ENCODE peak calls at places on chromosomes 6 and 20, in nine cellular contexts. X is astrocyte, Z is AG09309, W is lower lobe of right lung, V is GM06990, K is kidney epithelial cell, I is cardiac muscle cell, N is cardiac fibroblast, F is HFF-Myc. J is an unnamed sample.

GRCh38 chr6:149934249-149935156 is 7.3 kb upstream of the ULBP2 start:
- DNase-seq in K (peak), V (no peak), W (no peak), F (peak), X (peak), Z (peak), N (peak), I (peak), J (no peak)

GRCh38 chr6:156563710-156564109 is 213.5 kb upstream of the ARID1B start:
- DNase-seq in W (no peak), V (no peak), F (no peak), I (peak), X (no peak), K (no peak), Z (no peak), N (no peak), J (no peak)

GRCh38 chr6:112163295-112164257 is 76.2 kb downstream of the FAM229B start:
- DNase-seq in V (peak), Z (no peak), I (peak), X (no peak), F (no peak), K (no peak), N (peak), W (peak), J (no peak)

GRCh38 chr6:166494101-166494441 is 92.4 kb downstream of the RAMACL start:
- DNase-seq in V (no peak), F (no peak), I (no peak), X (no peak), K (no peak), W (no peak), N (no peak), Z (no peak), J (no peak)

GRCh38 chr6:22145823-22146379 is 150.9 kb downstream of the PRL start:
- DNase-seq in W (no peak), I (peak), N (peak), K (peak), F (peak), X (peak), V (no peak), Z (peak), J (peak)

GRCh38 chr20:33796263-33796906 is 14.8 kb upstream of the CHMP4B start:
- DNase-seq in N (no peak), V (no peak), F (no peak), X (no peak), K (no peak), Z (no peak), W (peak), I (no peak), J (no peak)

GRCh38 chr6:21820442-21820841 is 226.9 kb downstream of the SOX4 start:
- DNase-seq in F (no peak), X (no peak), V (no peak), I (no peak), W (no peak), K (no peak), Z (no peak), N (no peak), J (no peak)

GRCh38 chr6:128062882-128063603 is 162.2 kb upstream of the THEMIS start:
- DNase-seq in X (peak), I (no peak), W (no peak), F (no peak), Z (no peak), V (no peak), K (no peak), N (no peak), J (no peak)

GRCh38 chr6:85574932-85575598 is 18.6 kb downstream of the SNX14 start:
- DNase-seq in I (no peak), N (no peak), F (peak), X (peak), V (no peak), Z (no peak), W (no peak), K (peak), J (peak)

GRCh38 chr20:10728873-10729670 is 55.3 kb upstream of the JAG1 start:
- DNase-seq in N (peak), I (no peak), K (no peak), Z (no peak), X (peak), V (no peak), F (no peak), W (no peak), J (no peak)

GRCh38 chr20:35273449-35274171 is 4.3 kb downstream of the MMP24OS start:
- DNase-seq in F (no peak), N (peak), X (no peak), K (no peak), I (no peak), V (no peak), Z (no peak), W (no peak), J (no peak)

GRCh38 chr20:51376121-51376520 is 166.4 kb downstream of the NFATC2 start:
- DNase-seq in F (no peak), I (no peak), K (no peak), X (no peak), V (no peak), W (no peak), Z (no peak), N (no peak), J (no peak)

GRCh38 chr6:151018035-151018434 is 152.5 kb downstream of the MTHFD1L start:
- DNase-seq in Z (no peak), N (no peak), F (no peak), K (peak), V (no peak), W (no peak), I (no peak), X (peak), J (no peak)

GRCh38 chr6:11755725-11756124 is 22.9 kb downstream of the ADTRP start:
- DNase-seq in K (no peak), V (no peak), Z (no peak), X (no peak), I (no peak), N (no peak), F (no peak), W (no peak), J (no peak)

GRCh38 chr20:14959506-14960493 is 622.4 kb upstream of the FLRT3 start:
- DNase-seq in I (no peak), V (no peak), X (no peak), F (no peak), K (no peak), W (no peak), Z (no peak), N (peak), J (no peak)

GRCh38 chr20:36147707-36148106 is 6.8 kb upstream of the EPB41L1 start:
- DNase-seq in V (no peak), F (no peak), I (no peak), Z (peak), X (peak), N (peak), W (no peak), K (no peak), J (peak)

GRCh38 chr6:149129401-149130077 is 188.0 kb upstream of the TAB2 start:
- DNase-seq in K (peak), W (no peak), V (no peak), I (no peak), F (peak), X (peak), Z (peak), N (peak), J (peak)

GRCh38 chr6:75568100-75568499 is 33.6 kb upstream of the SENP6 start:
- DNase-seq in N (no peak), K (no peak), W (no peak), Z (no peak), V (no peak), F (no peak), I (no peak), X (no peak), J (no peak)

GRCh38 chr20:44448753-44449546 is 26.7 kb upstream of the TTPAL start:
- DNase-seq in X (no peak), W (no peak), F (no peak), K (no peak), N (no peak), V (peak), Z (no peak), I (no peak), J (no peak)

GRCh38 chr20:24952376-24953203 is 3.5 kb downstream of the CST7 start:
- DNase-seq in X (no peak), V (no peak), I (no peak), K (no peak), Z (no peak), N (no peak), F (no peak), W (no peak), J (no peak)

GRCh38 chr20:24950128-24950835 is 1.2 kb downstream of the CST7 start:
- DNase-seq in W (no peak), X (no peak), F (no peak), I (no peak), Z (no peak), K (no peak), V (no peak), N (no peak), J (no peak)

GRCh38 chr20:24953204-24953565 is 4.1 kb downstream of the CST7 start:
- DNase-seq in V (no peak), K (no peak), I (no peak), W (no peak), X (no peak), N (no peak), Z (no peak), F (no peak), J (no peak)

GRCh38 chr20:24950836-24951525 is 1.9 kb downstream of the CST7 start:
- DNase-seq in F (no peak), Z (no peak), V (no peak), W (no peak), N (no peak), K (no peak), I (no peak), X (no peak), J (no peak)

DNA sequence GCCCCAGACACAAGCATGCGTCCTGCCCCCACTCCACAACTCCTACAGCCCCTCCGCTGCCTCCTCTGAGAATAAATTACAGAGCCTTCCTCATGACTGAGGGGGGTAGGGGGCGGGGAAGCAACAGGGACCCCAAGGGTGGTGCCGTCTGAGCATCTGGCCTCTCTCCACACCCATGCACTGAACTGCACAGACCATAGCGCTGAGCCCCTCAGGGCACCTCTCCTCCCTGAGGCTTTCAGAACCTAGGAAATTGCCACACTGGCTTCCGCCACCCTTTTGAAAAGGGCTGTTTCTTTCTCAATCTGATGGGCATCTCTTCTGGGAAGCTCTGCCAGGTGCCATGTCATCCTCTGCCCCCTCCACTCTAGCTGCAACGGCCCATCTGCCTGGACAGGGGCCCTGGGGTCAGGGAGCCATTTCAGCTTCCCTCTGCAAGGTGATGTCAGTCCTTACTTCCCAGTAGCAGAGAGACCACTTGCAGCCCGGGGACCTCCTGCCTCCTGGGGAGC is 2.5 kb downstream of the CST7 start:
- DNase-seq in W (no peak), F (no peak), V (no peak), X (no peak), K (no peak), I (no peak), Z (no peak), N (no peak), J (no peak)
- H3K4me3 ChIP-seq in W (peak), F (no peak), V (no peak), X (no peak), K (no peak), I (no peak), Z (no peak), N (no peak), J (no peak)

GRCh38 chr6:142463988-142464387 is 162.2 kb downstream of the ADGRG6 start:
- DNase-seq in K (no peak), V (no peak), I (no peak), Z (no peak), F (no peak), X (no peak), N (no peak), W (no peak), J (no peak)

GRCh38 chr6:142459267-142459666 is 157.5 kb downstream of the ADGRG6 start:
- DNase-seq in X (peak), I (no peak), K (no peak), V (no peak), Z (no peak), F (peak), W (no peak), N (no peak), J (no peak)

GRCh38 chr6:142458857-142459256 is 157.1 kb downstream of the ADGRG6 start:
- DNase-seq in F (no peak), I (no peak), W (no peak), K (no peak), X (no peak), N (no peak), V (no peak), Z (no peak), J (no peak)

GRCh38 chr6:142457638-142458406 is 156.0 kb downstream of the ADGRG6 start:
- DNase-seq in Z (no peak), I (no peak), V (no peak), K (no peak), N (no peak), W (no peak), F (no peak), X (no peak), J (no peak)

GRCh38 chr6:142462260-142462659 is 160.5 kb downstream of the ADGRG6 start:
- DNase-seq in X (no peak), F (no peak), K (no peak), V (no peak), N (no peak), I (no peak), W (no peak), Z (no peak), J (no peak)
- TF ChIP-seq CTCF in X (no peak), F (peak), K (no peak), V (peak), N (peak), I (peak), W (no peak), Z (peak), J (no peak)

GRCh38 chr20:19885981-19886665 is 128.1 kb downstream of the RIN2 start:
- DNase-seq in X (peak), V (no peak), K (no peak), I (peak), F (peak), W (peak), Z (no peak), N (peak), J (no peak)

GRCh38 chr20:19887566-19888268 is 129.4 kb upstream of the NAA20 start:
- DNase-seq in I (no peak), X (peak), K (no peak), W (no peak), F (no peak), N (no peak), V (no peak), Z (no peak), J (no peak)

GRCh38 chr20:19886666-19887288 is 128.7 kb downstream of the RIN2 start:
- DNase-seq in W (no peak), Z (no peak), K (no peak), I (peak), N (peak), V (no peak), F (no peak), X (no peak), J (no peak)

GRCh38 chr20:19889011-19889953 is 127.9 kb upstream of the NAA20 start:
- DNase-seq in V (no peak), Z (peak), W (no peak), I (no peak), N (peak), K (peak), F (peak), X (peak), J (peak)

DNA sequence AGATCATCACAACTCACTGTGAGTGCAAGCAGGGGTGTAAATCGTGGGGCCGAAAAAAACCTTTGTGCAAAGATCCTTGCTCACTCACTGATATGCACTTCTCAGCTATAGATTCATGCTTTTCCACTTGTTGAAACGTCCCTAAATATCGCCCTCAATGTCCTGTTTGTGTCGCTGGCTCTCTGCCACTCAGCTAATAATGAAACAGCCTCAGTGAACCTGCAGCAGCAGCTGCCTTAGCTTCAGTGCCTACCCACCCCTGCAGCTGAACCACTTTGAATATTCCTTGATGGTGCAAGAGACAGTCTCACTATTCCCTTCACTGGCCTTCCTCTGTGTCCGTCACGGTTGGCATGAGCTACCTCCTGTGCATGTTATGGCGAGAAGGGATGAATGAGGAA is 128.9 kb upstream of the NAA20 start:
- DNase-seq in F (no peak), X (no peak), W (no peak), I (no peak), K (no peak), V (no peak), Z (no peak), N (no peak), J (no peak)
- H3K4me3 ChIP-seq in F (no peak), X (no peak), W (peak), I (no peak), K (no peak), V (no peak), Z (no peak), N (no peak), J (no peak)

GRCh38 chr6:26103141-26103769 is 16.0 kb downstream of the HFE start:
- DNase-seq in I (no peak), V (no peak), W (no peak), N (peak), X (peak), F (no peak), K (no peak), Z (no peak), J (no peak)

GRCh38 chr6:26105842-26106241 is 18.6 kb downstream of the HFE start:
- DNase-seq in K (no peak), I (no peak), F (no peak), X (peak), V (no peak), W (no peak), Z (no peak), N (no peak), J (no peak)

GRCh38 chr6:26105109-26105730 is 18.0 kb downstream of the HFE start:
- DNase-seq in Z (no peak), N (no peak), I (no peak), V (no peak), K (no peak), W (no peak), X (no peak), F (no peak), J (no peak)

GRCh38 chr6:26104457-26105108 is 17.4 kb downstream of the HFE start:
- DNase-seq in X (no peak), Z (no peak), I (no peak), W (no peak), V (peak), N (no peak), K (no peak), F (no peak), J (no peak)

DNA sequence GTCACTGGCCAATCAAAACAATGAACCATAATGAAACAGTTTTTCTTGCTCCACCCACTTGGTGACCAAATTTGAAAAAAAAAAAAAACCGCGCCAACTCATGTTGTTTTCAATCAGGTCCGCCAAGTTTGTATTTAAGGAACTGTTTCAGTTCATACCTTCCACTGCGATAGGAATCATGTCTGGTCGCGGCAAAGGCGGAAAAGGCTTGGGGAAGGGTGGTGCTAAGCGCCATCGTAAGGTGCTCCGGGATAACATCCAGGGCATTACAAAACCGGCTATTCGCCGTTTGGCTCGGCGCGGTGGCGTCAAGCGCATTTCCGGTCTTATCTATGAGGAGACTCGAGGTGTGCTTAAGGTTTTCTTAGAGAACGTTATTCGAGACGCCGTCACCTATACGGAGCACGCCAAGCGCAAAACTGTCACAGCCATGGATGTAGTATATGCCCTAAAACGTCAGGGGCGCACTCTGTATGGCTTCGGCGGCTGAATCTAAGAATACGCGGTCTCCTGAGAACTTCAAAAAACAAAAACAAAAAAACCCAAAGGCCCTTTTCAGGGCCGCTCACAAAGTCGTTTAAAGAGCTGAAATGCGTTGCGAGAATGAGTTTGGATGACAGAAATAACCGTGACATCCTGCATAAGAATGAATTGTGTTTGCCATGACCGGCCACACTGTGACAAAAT is 16.7 kb downstream of the HFE start:
- DNase-seq in V (peak), N (peak), W (peak), K (peak), F (peak), X (peak), Z (peak), I (peak), J (peak)
- TF ChIP-seq CTCF in V (peak), N (peak), W (peak), K (peak), F (peak), X (peak), Z (peak), I (peak), J (peak)

GRCh38 chr6:43639984-43640800 is 4.6 kb downstream of the MAD2L1BP start:
- DNase-seq in V (no peak), W (no peak), F (no peak), N (no peak), Z (no peak), I (no peak), K (no peak), X (no peak), J (no peak)
- H3K4me3 ChIP-seq in V (no peak), W (no peak), F (no peak), N (no peak), Z (no peak), I (no peak), K (no peak), X (no peak), J (no peak)

GRCh38 chr6:84119277-84119676 is 85.7 kb downstream of the MRAP2 start:
- DNase-seq in F (no peak), I (no peak), K (no peak), X (no peak), N (no peak), Z (no peak), V (no peak), W (no peak), J (no peak)
- TF ChIP-seq CTCF in F (no peak), I (no peak), K (no peak), X (no peak), N (no peak), Z (peak), V (no peak), W (no peak), J (no peak)

GRCh38 chr20:23662276-23662870 is 24.6 kb upstream of the CST3 start:
- DNase-seq in X (no peak), K (no peak), W (no peak), N (no peak), V (no peak), F (no peak), I (no peak), Z (no peak), J (no peak)
- H3K4me3 ChIP-seq in X (no peak), K (no peak), W (no peak), N (no peak), V (no peak), F (no peak), I (no peak), Z (no peak), J (no peak)

DNA sequence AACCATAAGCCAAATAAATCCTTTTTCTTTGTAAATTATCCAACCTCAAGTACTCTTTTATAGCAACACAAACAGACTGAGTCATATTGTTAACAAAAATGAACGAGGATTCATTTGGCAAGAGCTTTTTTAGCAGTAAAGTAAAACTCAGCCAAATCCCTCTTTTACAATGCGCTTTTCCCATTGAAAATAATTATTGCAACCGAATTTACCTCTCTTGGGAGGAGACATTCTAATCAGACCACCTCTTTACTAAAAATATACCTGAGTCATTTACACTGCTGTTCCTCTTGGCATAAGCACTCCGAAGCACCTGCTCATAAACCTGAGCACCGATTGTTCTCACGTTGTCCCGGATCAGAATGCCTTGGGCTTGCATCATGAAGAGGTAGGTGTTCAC is 57.4 kb downstream of the B4GALT5 start:
- DNase-seq in W (no peak), F (no peak), I (no peak), K (no peak), X (peak), N (no peak), V (no peak), Z (no peak), J (no peak)
- TF ChIP-seq CTCF in W (no peak), F (no peak), I (no peak), K (no peak), X (no peak), N (no peak), V (no peak), Z (no peak), J (no peak)